ENCODE peak calls at places on chromosomes 4 and X, in nine cellular contexts. One of them, this sample, is unnamed.

GRCh38 chr4:94827481-94828110 is 69.8 kb downstream of the BMPR1B start:
- DNase-seq in ovary: no peak
- DNase-seq in tibial nerve: no peak
- DNase-seq in tibial artery: no peak
- DNase-seq in H4: peak
- DNase-seq in stimulated activated CD8-positive, alpha-beta memory T cell treated with anti-CD3 and anti-CD28 coated beads, Interleukin-2, amount 100 ng/mL, for 48 hours: no peak
- DNase-seq in ecto neural progenitor cell: no peak
- DNase-seq in AML-193: no peak
- DNase-seq in left lobe of liver: no peak
- DNase-seq in this sample: no peak

GRCh38 chrX:18949902-18950301 is 34.0 kb downstream of the PHKA2 start:
- DNase-seq in tibial nerve: no peak
- DNase-seq in AML-193: no peak
- DNase-seq in H4: no peak
- DNase-seq in tibial artery: no peak
- DNase-seq in stimulated activated CD8-positive, alpha-beta memory T cell treated with anti-CD3 and anti-CD28 coated beads, Interleukin-2, amount 100 ng/mL, for 48 hours: no peak
- DNase-seq in left lobe of liver: no peak
- DNase-seq in ovary: no peak
- DNase-seq in ecto neural progenitor cell: no peak
- DNase-seq in this sample: no peak

GRCh38 chrX:68938244-68939004 is 109.6 kb downstream of the EFNB1 start:
- DNase-seq in ecto neural progenitor cell: no peak
- DNase-seq in ovary: no peak
- DNase-seq in tibial artery: no peak
- DNase-seq in left lobe of liver: no peak
- DNase-seq in stimulated activated CD8-positive, alpha-beta memory T cell treated with anti-CD3 and anti-CD28 coated beads, Interleukin-2, amount 100 ng/mL, for 48 hours: no peak
- DNase-seq in tibial nerve: no peak
- DNase-seq in AML-193: no peak
- DNase-seq in H4: peak
- DNase-seq in this sample: no peak

GRCh38 chr4:183337833-183338232 is 15.6 kb upstream of the CLDN24 start:
- DNase-seq in AML-193: no peak
- DNase-seq in tibial artery: no peak
- DNase-seq in tibial nerve: no peak
- DNase-seq in H4: peak
- DNase-seq in ecto neural progenitor cell: peak
- DNase-seq in ovary: no peak
- DNase-seq in left lobe of liver: peak
- DNase-seq in stimulated activated CD8-positive, alpha-beta memory T cell treated with anti-CD3 and anti-CD28 coated beads, Interleukin-2, amount 100 ng/mL, for 48 hours: no peak
- DNase-seq in this sample: no peak

GRCh38 chrX:104098151-104098808 is 14.0 kb upstream of the ZCCHC18 start:
- DNase-seq in left lobe of liver: peak
- DNase-seq in ovary: no peak
- DNase-seq in ecto neural progenitor cell: no peak
- DNase-seq in AML-193: peak
- DNase-seq in tibial nerve: no peak
- DNase-seq in tibial artery: no peak
- DNase-seq in H4: peak
- DNase-seq in stimulated activated CD8-positive, alpha-beta memory T cell treated with anti-CD3 and anti-CD28 coated beads, Interleukin-2, amount 100 ng/mL, for 48 hours: peak
- DNase-seq in this sample: no peak

GRCh38 chrX:98605941-98606340 is 1722.2 kb downstream of the RPA4 start:
- DNase-seq in tibial nerve: no peak
- DNase-seq in H4: no peak
- DNase-seq in stimulated activated CD8-positive, alpha-beta memory T cell treated with anti-CD3 and anti-CD28 coated beads, Interleukin-2, amount 100 ng/mL, for 48 hours: no peak
- DNase-seq in ecto neural progenitor cell: no peak
- DNase-seq in left lobe of liver: no peak
- DNase-seq in AML-193: no peak
- DNase-seq in tibial artery: no peak
- DNase-seq in ovary: no peak
- DNase-seq in this sample: no peak

GRCh38 chrX:101028562-101028961 is 23.3 kb downstream of the TRMT2B start:
- DNase-seq in tibial artery: no peak
- DNase-seq in ovary: no peak
- DNase-seq in stimulated activated CD8-positive, alpha-beta memory T cell treated with anti-CD3 and anti-CD28 coated beads, Interleukin-2, amount 100 ng/mL, for 48 hours: no peak
- DNase-seq in ecto neural progenitor cell: no peak
- DNase-seq in AML-193: no peak
- DNase-seq in H4: no peak
- DNase-seq in left lobe of liver: no peak
- DNase-seq in tibial nerve: no peak
- DNase-seq in this sample: no peak

GRCh38 chr4:46016306-46016705 is 107.5 kb downstream of the GABRG1 start:
- DNase-seq in H4: no peak
- DNase-seq in ecto neural progenitor cell: no peak
- DNase-seq in tibial artery: no peak
- DNase-seq in stimulated activated CD8-positive, alpha-beta memory T cell treated with anti-CD3 and anti-CD28 coated beads, Interleukin-2, amount 100 ng/mL, for 48 hours: no peak
- DNase-seq in AML-193: no peak
- DNase-seq in tibial nerve: no peak
- DNase-seq in left lobe of liver: no peak
- DNase-seq in ovary: no peak
- DNase-seq in this sample: no peak

GRCh38 chrX:48695524-48695875 is 1.0 kb upstream of the SUV39H1 start:
- DNase-seq in AML-193: no peak
- DNase-seq in H4: no peak
- DNase-seq in ovary: no peak
- DNase-seq in stimulated activated CD8-positive, alpha-beta memory T cell treated with anti-CD3 and anti-CD28 coated beads, Interleukin-2, amount 100 ng/mL, for 48 hours: no peak
- DNase-seq in tibial nerve: no peak
- DNase-seq in left lobe of liver: no peak
- DNase-seq in tibial artery: no peak
- DNase-seq in ecto neural progenitor cell: no peak
- DNase-seq in this sample: no peak

GRCh38 chrX:7145454-7145853 is 2.1 kb upstream of the STS start:
- DNase-seq in left lobe of liver: no peak
- DNase-seq in H4: no peak
- DNase-seq in ovary: no peak
- DNase-seq in stimulated activated CD8-positive, alpha-beta memory T cell treated with anti-CD3 and anti-CD28 coated beads, Interleukin-2, amount 100 ng/mL, for 48 hours: no peak
- DNase-seq in ecto neural progenitor cell: no peak
- DNase-seq in tibial artery: no peak
- DNase-seq in tibial nerve: no peak
- DNase-seq in AML-193: no peak
- DNase-seq in this sample: no peak

GRCh38 chr4:110129544-110129943 is 68.9 kb downstream of the ELOVL6 start:
- DNase-seq in ecto neural progenitor cell: no peak
- DNase-seq in tibial nerve: no peak
- DNase-seq in tibial artery: no peak
- DNase-seq in AML-193: no peak
- DNase-seq in stimulated activated CD8-positive, alpha-beta memory T cell treated with anti-CD3 and anti-CD28 coated beads, Interleukin-2, amount 100 ng/mL, for 48 hours: no peak
- DNase-seq in ovary: no peak
- DNase-seq in H4: no peak
- DNase-seq in left lobe of liver: no peak
- DNase-seq in this sample: no peak

GRCh38 chr4:111842336-111842735 is 302.9 kb upstream of the FAM241A start:
- DNase-seq in ecto neural progenitor cell: no peak
- DNase-seq in AML-193: no peak
- DNase-seq in ovary: no peak
- DNase-seq in left lobe of liver: no peak
- DNase-seq in tibial artery: no peak
- DNase-seq in H4: no peak
- DNase-seq in tibial nerve: no peak
- DNase-seq in stimulated activated CD8-positive, alpha-beta memory T cell treated with anti-CD3 and anti-CD28 coated beads, Interleukin-2, amount 100 ng/mL, for 48 hours: no peak
- DNase-seq in this sample: no peak

GRCh38 chrX:25524150-25524549 is 508.4 kb upstream of the ARX start:
- DNase-seq in left lobe of liver: no peak
- DNase-seq in AML-193: no peak
- DNase-seq in H4: peak
- DNase-seq in ecto neural progenitor cell: no peak
- DNase-seq in stimulated activated CD8-positive, alpha-beta memory T cell treated with anti-CD3 and anti-CD28 coated beads, Interleukin-2, amount 100 ng/mL, for 48 hours: no peak
- DNase-seq in tibial artery: no peak
- DNase-seq in tibial nerve: no peak
- DNase-seq in ovary: no peak
- DNase-seq in this sample: peak

GRCh38 chr4:1705732-1706131 is 6.4 kb downstream of the SLBP start:
- DNase-seq in tibial artery: no peak
- DNase-seq in left lobe of liver: no peak
- DNase-seq in tibial nerve: no peak
- DNase-seq in stimulated activated CD8-positive, alpha-beta memory T cell treated with anti-CD3 and anti-CD28 coated beads, Interleukin-2, amount 100 ng/mL, for 48 hours: no peak
- DNase-seq in ecto neural progenitor cell: no peak
- DNase-seq in AML-193: no peak
- DNase-seq in ovary: no peak
- DNase-seq in H4: no peak
- DNase-seq in this sample: no peak

GRCh38 chr4:107603430-107603829 is 116.6 kb downstream of the PAPSS1 start:
- DNase-seq in tibial artery: no peak
- DNase-seq in ecto neural progenitor cell: no peak
- DNase-seq in tibial nerve: no peak
- DNase-seq in left lobe of liver: no peak
- DNase-seq in AML-193: no peak
- DNase-seq in H4: peak
- DNase-seq in ovary: no peak
- DNase-seq in stimulated activated CD8-positive, alpha-beta memory T cell treated with anti-CD3 and anti-CD28 coated beads, Interleukin-2, amount 100 ng/mL, for 48 hours: no peak
- DNase-seq in this sample: no peak

GRCh38 chr4:143203577-143203976 is 18.9 kb downstream of the USP38 start:
- DNase-seq in left lobe of liver: no peak
- DNase-seq in ecto neural progenitor cell: no peak
- DNase-seq in H4: no peak
- DNase-seq in stimulated activated CD8-positive, alpha-beta memory T cell treated with anti-CD3 and anti-CD28 coated beads, Interleukin-2, amount 100 ng/mL, for 48 hours: no peak
- DNase-seq in tibial nerve: no peak
- DNase-seq in AML-193: no peak
- DNase-seq in ovary: no peak
- DNase-seq in tibial artery: no peak
- DNase-seq in this sample: no peak

GRCh38 chr4:3527914-3528876 is 4.0 kb downstream of the LRPAP1 start:
- DNase-seq in tibial nerve: no peak
- DNase-seq in AML-193: no peak
- DNase-seq in H4: no peak
- DNase-seq in ecto neural progenitor cell: no peak
- DNase-seq in ovary: no peak
- DNase-seq in tibial artery: no peak
- DNase-seq in left lobe of liver: no peak
- DNase-seq in stimulated activated CD8-positive, alpha-beta memory T cell treated with anti-CD3 and anti-CD28 coated beads, Interleukin-2, amount 100 ng/mL, for 48 hours: no peak
- DNase-seq in this sample: no peak

GRCh38 chr4:185839204-185839712 is 27.3 kb upstream of the SORBS2 start:
- DNase-seq in left lobe of liver: no peak
- DNase-seq in stimulated activated CD8-positive, alpha-beta memory T cell treated with anti-CD3 and anti-CD28 coated beads, Interleukin-2, amount 100 ng/mL, for 48 hours: no peak
- DNase-seq in AML-193: no peak
- DNase-seq in tibial nerve: no peak
- DNase-seq in tibial artery: peak
- DNase-seq in ecto neural progenitor cell: no peak
- DNase-seq in ovary: peak
- DNase-seq in H4: peak
- DNase-seq in this sample: no peak

This sample was measured in right lobe of liver.